ENCODE peak calls at places on chromosomes 4 and X, in five cellular contexts. P is neuronal stem cell, I is H1, M is mesenchymal stem cell, O is trophoblast cell. R is an unnamed sample.

GRCh38 chrX:16022580-16023170 is 100.7 kb upstream of the GRPR start:
- DNase-seq in O (no peak), P (no peak), I (no peak), M (peak), R (no peak)

GRCh38 chrX:119194631-119195030 is 41.5 kb upstream of the PGRMC1 start:
- DNase-seq in M (peak), O (peak), P (no peak), I (no peak), R (no peak)

GRCh38 chr4:110087116-110087708 is 111.2 kb downstream of the ELOVL6 start:
- DNase-seq in M (peak), P (no peak), O (no peak), I (no peak), R (no peak)

GRCh38 chrX:57177070-57177469 is 39.9 kb upstream of the SPIN2A start:
- DNase-seq in O (no peak), M (no peak), I (no peak), P (no peak), R (peak)

GRCh38 chrX:17591741-17592110 is 145.6 kb upstream of the SCML1 start:
- DNase-seq in I (no peak), O (peak), M (peak), P (no peak), R (no peak)

GRCh38 chr4:76246025-76246424 is 5.5 kb upstream of the FAM47E start:
- DNase-seq in I (no peak), O (no peak), P (no peak), M (no peak), R (no peak)

GRCh38 chr4:57405359-57405758 is 295.2 kb upstream of the IGFBP7 start:
- DNase-seq in I (no peak), P (no peak), O (peak), M (no peak), R (no peak)

GRCh38 chrX:150352581-150352980 is 10.5 kb upstream of the MAMLD1 start:
- DNase-seq in M (no peak), I (no peak), O (no peak), P (no peak), R (no peak)

GRCh38 chr4:2923141-2923551 is 40.1 kb downstream of the NOP14 start:
- DNase-seq in O (peak), P (no peak), M (peak), I (no peak), R (no peak)

GRCh38 chr4:53322696-53323095 is 43.2 kb downstream of the SCFD2 start:
- DNase-seq in M (no peak), O (no peak), P (no peak), I (no peak), R (no peak)

GRCh38 chrX:12245650-12246645 is 107.7 kb downstream of the FRMPD4 start:
- DNase-seq in I (no peak), P (no peak), O (no peak), M (peak), R (no peak)

GRCh38 chr4:150211016-150211415 is 132.8 kb downstream of the DCLK2 start:
- DNase-seq in O (no peak), I (no peak), P (no peak), M (no peak), R (no peak)

GRCh38 chr4:150206981-150207380 is 128.7 kb downstream of the DCLK2 start:
- DNase-seq in I (no peak), P (no peak), O (no peak), M (no peak), R (no peak)

GRCh38 chr4:150211821-150212445 is 133.7 kb downstream of the DCLK2 start:
- DNase-seq in I (no peak), M (peak), O (peak), P (no peak), R (no peak)

GRCh38 chr4:150207871-150208270 is 129.6 kb downstream of the DCLK2 start:
- DNase-seq in P (no peak), I (no peak), O (no peak), M (peak), R (no peak)

GRCh38 chr4:150209140-150209829 is 131.0 kb downstream of the DCLK2 start:
- DNase-seq in P (peak), M (peak), O (peak), I (peak), R (peak)
- H2BK12ac ChIP-seq in P (no peak), M (no peak), O (peak), I (no peak), R (no peak)

GRCh38 chrX:134525086-134525792 is 65.3 kb downstream of the HPRT1 start:
- DNase-seq in M (peak), I (no peak), P (no peak), O (no peak), R (no peak)

GRCh38 chrX:134526399-134526798 is 66.4 kb downstream of the HPRT1 start:
- DNase-seq in O (no peak), M (no peak), P (no peak), I (no peak), R (no peak)

GRCh38 chrX:134524181-134524580 is 64.2 kb downstream of the HPRT1 start:
- DNase-seq in P (no peak), I (no peak), O (no peak), M (no peak), R (no peak)

GRCh38 chrX:134520860-134521390 is 61.0 kb downstream of the HPRT1 start:
- DNase-seq in P (peak), I (no peak), M (peak), O (peak), R (peak)
- H2BK12ac ChIP-seq in P (no peak), I (no peak), M (no peak), O (no peak), R (no peak)

GRCh38 chrX:115562492-115562872 is 1.5 kb downstream of the PLS3 start:
- DNase-seq in O (no peak), P (peak), M (peak), I (no peak), R (peak)
- H2BK12ac ChIP-seq in O (no peak), P (no peak), M (no peak), I (no peak), R (no peak)

GRCh38 chrX:134537179-134537945 is 77.4 kb downstream of the HPRT1 start:
- DNase-seq in P (no peak), I (no peak), M (peak), O (peak), R (no peak)

GRCh38 chrX:134538316-134538715 is 78.4 kb downstream of the HPRT1 start:
- DNase-seq in I (no peak), P (no peak), M (peak), O (no peak), R (no peak)

GRCh38 chrX:134530845-134531244 is 70.9 kb downstream of the HPRT1 start:
- DNase-seq in O (no peak), M (no peak), P (no peak), I (no peak), R (no peak)

GRCh38 chrX:134533352-134533751 is 73.4 kb downstream of the HPRT1 start:
- DNase-seq in I (no peak), M (no peak), O (no peak), P (no peak), R (no peak)

DNA sequence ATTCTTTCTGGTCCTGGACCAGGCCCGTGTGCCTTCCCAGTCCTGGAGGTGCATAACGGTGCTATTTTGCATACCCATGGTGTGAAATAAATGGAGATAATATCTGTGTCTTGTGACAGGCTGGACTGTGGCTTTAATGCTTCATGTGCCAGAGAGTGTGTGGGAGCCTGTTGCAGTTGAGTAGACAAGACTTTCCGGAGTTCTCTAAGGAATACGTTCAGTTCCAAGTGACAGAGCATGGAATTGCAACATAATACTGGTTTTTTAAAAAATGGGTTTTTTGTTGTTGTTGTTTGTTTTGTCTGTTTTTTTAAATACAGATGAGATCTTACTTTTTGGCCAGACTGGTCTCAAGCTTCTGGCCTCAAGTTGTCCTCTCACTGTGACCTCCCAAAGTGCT is 74.0 kb downstream of the HPRT1 start:
- DNase-seq in M (no peak), I (no peak), O (peak), P (no peak), R (no peak)
- H2BK12ac ChIP-seq in M (no peak), I (no peak), O (no peak), P (no peak), R (no peak)

GRCh38 chr4:5890063-5890727 is 2.7 kb downstream of the CRMP1 start:
- DNase-seq in P (peak), I (peak), M (peak), O (no peak), R (peak)

GRCh38 chr4:5892321-5893012 is 419 bp downstream of the CRMP1 start:
- DNase-seq in M (no peak), I (peak), O (no peak), P (no peak), R (no peak)

GRCh38 chr4:5893013-5893580 is at the start of gene CRMP1:
- DNase-seq in O (no peak), P (peak), I (peak), M (no peak), R (peak)

GRCh38 chr4:5893591-5893990 is 705 bp upstream of the CRMP1 start:
- DNase-seq in I (no peak), P (no peak), M (no peak), O (no peak), R (no peak)

DNA sequence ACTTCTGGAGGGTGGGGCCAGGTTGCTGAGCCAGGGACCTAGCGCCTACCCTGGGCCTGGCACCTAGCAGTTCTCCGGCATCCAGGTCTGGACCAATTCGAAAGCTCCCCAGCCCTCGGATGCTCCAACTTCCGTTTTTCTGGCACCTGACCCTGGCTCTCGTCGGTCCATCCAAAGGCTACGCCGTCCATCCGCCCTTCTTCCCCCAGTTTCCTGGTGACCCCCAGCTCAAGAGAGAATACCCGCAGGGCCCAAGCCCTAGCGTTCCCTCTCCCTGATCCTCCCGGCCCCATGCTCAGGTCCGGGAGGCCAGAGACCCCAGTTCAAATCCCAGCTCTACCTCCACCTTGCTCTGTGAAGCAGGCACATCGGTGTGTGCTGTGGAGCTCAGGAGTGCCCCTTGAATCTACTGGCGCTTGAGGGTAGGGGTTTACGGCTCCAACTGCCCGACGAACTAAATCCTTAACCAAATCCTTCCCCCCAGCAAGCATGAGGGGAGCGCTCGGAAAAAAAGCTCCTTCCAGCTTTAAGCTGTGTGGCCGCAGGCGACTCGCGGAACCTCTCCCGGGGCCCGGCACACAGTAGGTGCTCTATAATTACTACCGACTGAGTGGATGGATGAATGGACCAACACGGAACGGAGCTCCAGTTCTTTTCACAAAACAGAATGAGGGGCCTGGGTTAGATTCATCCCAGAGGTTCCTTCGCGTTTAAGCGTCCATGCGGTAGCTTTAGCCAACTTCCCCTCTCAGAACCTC is 1.1 kb downstream of the CRMP1 start:
- DNase-seq in I (no peak), O (no peak), P (no peak), M (no peak), R (no peak)
- H2BK12ac ChIP-seq in I (no peak), O (no peak), P (no peak), M (no peak), R (no peak)

R was measured in H9.